ENCODE peak calls at places on chromosomes 2 and 18, in nine cellular contexts. U, N, E, M, F, V, J, K and P are unnamed samples.
A peak's percentile ranks its signal among the peaks of the same experiment; 100 is the strongest.

GRCh38 chr2:172823451-172823850 is 87.8 kb downstream of the RAPGEF4 start:
- DNase-seq in M (no peak), J (no peak), U (no peak), V (no peak), F (no peak), E (no peak), K (no peak), N (no peak), P (no peak)

GRCh38 chr2:174846941-174847938 is 83.0 kb upstream of the CHRNA1 start:
- DNase-seq in M (no peak), V (no peak), E (no peak), N (no peak), U (peak; percentile 33), J (no peak), F (peak; percentile 97), K (no peak), P (peak; percentile 45)

GRCh38 chr2:26068602-26069298 is 34.9 kb downstream of the RAB10 start:
- DNase-seq in V (no peak), E (peak; percentile 46), M (peak; percentile 71), N (no peak), K (peak; percentile 18), F (peak; percentile 91), J (no peak), U (peak; percentile 48), P (no peak)

GRCh38 chr2:85175369-85176299 is 42.4 kb downstream of the TCF7L1 start:
- DNase-seq in F (peak; percentile 81), N (no peak), E (no peak), J (peak; percentile 79), K (peak; percentile 36), M (no peak), U (no peak), V (no peak), P (no peak)

GRCh38 chr18:76941284-76941683 is 118.9 kb downstream of the ZNF236 start:
- DNase-seq in F (no peak), N (no peak), M (no peak), U (no peak), J (no peak), V (no peak), K (no peak), E (no peak), P (no peak)

GRCh38 chr2:130744287-130745117 is 10.8 kb upstream of the AMER3 start:
- DNase-seq in V (no peak), M (no peak), K (peak; percentile 40), N (no peak), F (no peak), U (no peak), J (no peak), E (no peak), P (no peak)

GRCh38 chr2:210540471-210541257 is 15.7 kb upstream of the CPS1 start:
- DNase-seq in U (no peak), F (peak; percentile 4), V (no peak), J (no peak), M (no peak), N (no peak), K (no peak), E (no peak), P (no peak)

GRCh38 chr2:201363857-201364560 is 6.9 kb upstream of the FLACC1 start:
- DNase-seq in M (peak; percentile 8), N (no peak), F (peak; percentile 71), E (peak; percentile 24), J (no peak), U (no peak), V (no peak), K (peak; percentile 33), P (peak; percentile 16)

GRCh38 chr18:47754311-47755101 is 176.0 kb downstream of the SMAD2 start:
- DNase-seq in V (peak; percentile 71), K (peak; percentile 17), J (no peak), F (no peak), M (peak; percentile 26), U (peak; percentile 81), E (peak; percentile 37), N (no peak), P (no peak)

GRCh38 chr2:481388-481787 is 193.5 kb upstream of the ALKAL2 start:
- DNase-seq in E (no peak), V (no peak), U (no peak), M (no peak), J (no peak), F (no peak), N (no peak), K (no peak), P (no peak)

GRCh38 chr2:24210106-24210455 is 35.2 kb downstream of the FAM228A start:
- DNase-seq in V (no peak), J (no peak), N (no peak), M (no peak), E (no peak), U (no peak), F (no peak), K (no peak), P (no peak)

GRCh38 chr18:9422816-9423519 is 52.3 kb upstream of the RALBP1 start:
- DNase-seq in M (no peak), J (no peak), E (peak; percentile 49), F (no peak), V (no peak), K (no peak), U (no peak), N (no peak), P (no peak)

GRCh38 chr2:121649652-121650553 is 641 bp upstream of the CLASP1 start:
- DNase-seq in V (peak; percentile 60), U (peak; percentile 97), N (peak; percentile 77), J (peak; percentile 95), K (peak; percentile 93), M (peak; percentile 75), F (peak; percentile 90), E (peak; percentile 82), P (peak; percentile 94)
- TF ChIP-seq POLR2A in V (no peak), U (no peak), N (peak; percentile 41), J (no peak), K (no peak), M (peak; percentile 22), F (peak; percentile 69), E (peak; percentile 90), P (no peak)

GRCh38 chr2:216424305-216424704 is 12.0 kb downstream of the SMARCAL1 start:
- DNase-seq in K (no peak), F (no peak), V (no peak), J (no peak), M (no peak), U (no peak), E (no peak), N (no peak), P (no peak)

GRCh38 chr2:216425008-216425780 is 12.9 kb downstream of the SMARCAL1 start:
- DNase-seq in N (no peak), J (no peak), V (no peak), U (no peak), E (no peak), M (no peak), F (no peak), K (no peak), P (no peak)

GRCh38 chr2:216429403-216429802 is 17.1 kb downstream of the SMARCAL1 start:
- DNase-seq in V (no peak), N (no peak), K (no peak), M (no peak), E (no peak), J (no peak), F (no peak), U (no peak), P (no peak)

GRCh38 chr2:216426166-216426777 is 14.0 kb downstream of the SMARCAL1 start:
- DNase-seq in J (no peak), V (no peak), N (no peak), K (no peak), E (no peak), U (no peak), F (no peak), M (no peak), P (no peak)

DNA sequence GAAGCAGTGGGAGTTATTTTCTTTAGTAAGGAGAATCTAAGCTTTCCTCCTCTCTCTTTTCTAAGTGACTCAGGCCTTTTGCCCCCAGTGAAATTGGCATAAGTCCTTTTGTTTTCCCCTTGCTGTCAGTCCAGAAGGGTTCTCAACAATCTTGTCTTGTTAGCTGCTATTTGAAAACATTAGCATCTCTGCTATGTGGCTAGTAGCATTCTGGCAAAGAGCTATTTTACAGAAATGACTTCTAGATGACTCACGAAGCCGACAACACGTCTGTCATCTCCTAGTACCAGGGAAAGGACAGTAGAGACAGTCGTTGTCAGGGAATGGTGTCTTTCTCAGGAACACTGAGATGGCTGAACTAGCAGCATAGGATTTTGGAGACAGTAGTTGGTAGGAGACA is 14.7 kb downstream of the SMARCAL1 start:
- DNase-seq in E (no peak), V (no peak), U (no peak), M (no peak), N (no peak), K (no peak), J (no peak), F (peak; percentile 64), P (no peak)
- H3K27ac ChIP-seq in E (no peak overlapping the region), V (no peak overlapping the region), U (no peak overlapping the region), M (no peak overlapping the region), N (no peak overlapping the region), K (no peak overlapping the region), J (no peak overlapping the region), F (no peak overlapping the region), P (no peak overlapping the region)

DNA sequence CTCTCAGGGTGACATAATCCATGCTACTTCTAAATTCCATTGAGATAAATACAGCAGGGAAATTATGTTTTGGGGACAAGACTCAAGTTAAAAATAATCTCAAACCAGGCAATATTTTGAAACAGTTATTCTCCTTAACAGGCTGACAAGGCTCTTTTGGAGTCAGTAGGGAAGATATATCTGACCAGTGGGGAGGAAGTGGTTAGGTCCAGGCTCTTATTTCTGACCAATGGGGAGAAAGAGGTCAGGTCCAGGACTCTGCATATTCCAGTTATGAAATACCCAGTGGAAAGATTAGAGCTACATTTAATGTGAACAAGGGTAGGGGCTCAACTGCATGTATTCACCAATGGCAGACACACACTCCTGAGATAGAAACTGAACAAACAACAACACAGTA is 97.1 kb downstream of the DOCK10 start:
- DNase-seq in U (no peak), J (no peak), F (no peak), E (no peak), N (no peak), V (no peak), K (no peak), M (no peak), P (no peak)
- TF ChIP-seq POLR2A in U (no peak), J (peak; percentile 39), F (no peak), E (no peak), N (no peak), V (no peak), K (no peak), M (no peak), P (no peak)

GRCh38 chr2:102140367-102140766 is 2.2 kb upstream of the IL1R1 start:
- DNase-seq in E (no peak), F (peak; percentile 59), U (no peak), M (no peak), J (no peak), K (no peak), N (no peak), V (no peak), P (no peak)

GRCh38 chr2:102143450-102143985 is 972 bp downstream of the IL1R1 start:
- DNase-seq in K (no peak), F (peak; percentile 47), N (no peak), U (peak; percentile 34), J (no peak), V (no peak), M (no peak), E (no peak), P (no peak)

GRCh38 chr2:102141011-102141914 is 1.3 kb upstream of the IL1R1 start:
- DNase-seq in N (no peak), U (peak; percentile 24), F (peak; percentile 98), M (no peak), E (no peak), J (no peak), V (no peak), K (no peak), P (peak; percentile 40)

GRCh38 chr2:102142829-102143449 is 393 bp downstream of the IL1R1 start:
- DNase-seq in J (no peak), V (no peak), N (no peak), F (peak; percentile 56), U (peak; percentile 50), E (no peak), K (peak; percentile 42), M (peak; percentile 31), P (peak; percentile 39)

GRCh38 chr2:102141915-102142828 is at the start of gene IL1R1:
- DNase-seq in U (peak; percentile 81), M (peak; percentile 67), F (peak; percentile 80), N (peak; percentile 63), K (peak; percentile 83), J (peak; percentile 92), E (no peak), V (no peak), P (peak; percentile 81)
- H3K27ac ChIP-seq in U (peak within 1 kb of the TSS; percentile 90), M (peak within 1 kb of the TSS; percentile 97), F (peak within 1 kb of the TSS; percentile 93), N (peak within 1 kb of the TSS; percentile 93), K (peak within 1 kb of the TSS; percentile 98), J (peak within 1 kb of the TSS; percentile 86), E (peak within 1 kb of the TSS; percentile 51), V (no peak within 1 kb of the TSS), P (peak within 1 kb of the TSS; percentile 98)